ENCODE peak calls at places on chromosome 10, in six cellular contexts. Q is DND-41, C is kidney epithelial cell, O is astrocyte of the spinal cord, X is transverse colon, A is GM23338. J is an unnamed sample.
A peak's percentile ranks its signal among the peaks of the same experiment; 100 is the strongest.

GRCh38 chr10:73589538-73590126 is 1.5 kb downstream of the USP54 start:
- DNase-seq in Q (no peak), C (no peak), O (no peak), X (no peak), A (no peak), J (no peak)

GRCh38 chr10:96416643-96417042 is 57.8 kb upstream of the OPALIN start:
- DNase-seq in Q (no peak), C (no peak), O (peak; percentile 58), X (peak; percentile 36), A (no peak), J (no peak)

GRCh38 chr10:130201043-130201380 is 64.8 kb downstream of the GLRX3 start:
- DNase-seq in Q (no peak), C (no peak), O (no peak), X (no peak), A (no peak), J (no peak)

GRCh38 chr10:22712959-22713852 is 1.2 kb downstream of the PIP4K2A start:
- DNase-seq in Q (peak; percentile 33), C (no peak), O (peak; percentile 22), X (peak; percentile 40), A (peak; percentile 44), J (peak; percentile 46)

GRCh38 chr10:3858051-3858845 is 73.2 kb upstream of the KLF6 start:
- DNase-seq in Q (no peak), C (no peak), O (no peak), X (no peak), A (no peak), J (no peak)

GRCh38 chr10:12214763-12215218 is 18.8 kb downstream of the CDC123 start:
- DNase-seq in Q (peak; percentile 39), C (no peak), O (peak; percentile 62), X (peak; percentile 19), A (peak; percentile 73), J (peak; percentile 58)

GRCh38 chr10:5484205-5484604 is 15.2 kb downstream of the CALML5 start:
- DNase-seq in Q (no peak), C (no peak), O (no peak), X (no peak), A (no peak), J (no peak)

GRCh38 chr10:79176052-79176501 is 107.3 kb downstream of the ZMIZ1 start:
- DNase-seq in Q (no peak), C (no peak), O (peak; percentile 48), X (no peak), A (no peak), J (no peak)

GRCh38 chr10:97279121-97279815 is 13.2 kb downstream of the ARHGAP19 start:
- DNase-seq in Q (no peak), C (no peak), O (no peak), X (peak; percentile 27), A (no peak), J (no peak)

GRCh38 chr10:44369851-44370250 is 15.0 kb downstream of the CXCL12 start:
- DNase-seq in Q (no peak), C (no peak), O (no peak), X (no peak), A (no peak), J (no peak)

GRCh38 chr10:122464158-122464510 is 2.8 kb downstream of the HTRA1 start:
- DNase-seq in Q (no peak), C (no peak), O (no peak), X (no peak), A (no peak), J (no peak)

GRCh38 chr10:104139221-104139620 is 17.2 kb downstream of the SFR1 start:
- DNase-seq in Q (no peak), C (no peak), O (no peak), X (no peak), A (peak; percentile 48), J (peak; percentile 18)

GRCh38 chr10:114087255-114087654 is 43.6 kb downstream of the ADRB1 start:
- DNase-seq in Q (no peak), C (no peak), O (no peak), X (no peak), A (peak; percentile 34), J (no peak)

GRCh38 chr10:103828587-103829186 is 26.7 kb downstream of the SH3PXD2A start:
- DNase-seq in Q (no peak), C (no peak), O (peak; percentile 61), X (no peak), A (no peak), J (no peak)

GRCh38 chr10:103545771-103546281 is 52.3 kb downstream of the NEURL1 start:
- DNase-seq in Q (no peak), C (no peak), O (no peak), X (no peak), A (no peak), J (no peak)

GRCh38 chr10:4650109-4650508 is 175.9 kb upstream of the AKR1E2 start:
- DNase-seq in Q (no peak), C (no peak), O (peak; percentile 82), X (no peak), A (no peak), J (no peak)

GRCh38 chr10:34446046-34446445 is 369.1 kb downstream of the PARD3 start:
- DNase-seq in Q (no peak), C (peak; percentile 7), O (no peak), X (no peak), A (peak; percentile 26), J (no peak)
- H3K4me3 ChIP-seq in Q (no peak overlapping the region), C (no peak overlapping the region), O (no peak overlapping the region), X (no peak overlapping the region), A (no peak overlapping the region), J (no peak overlapping the region)

DNA sequence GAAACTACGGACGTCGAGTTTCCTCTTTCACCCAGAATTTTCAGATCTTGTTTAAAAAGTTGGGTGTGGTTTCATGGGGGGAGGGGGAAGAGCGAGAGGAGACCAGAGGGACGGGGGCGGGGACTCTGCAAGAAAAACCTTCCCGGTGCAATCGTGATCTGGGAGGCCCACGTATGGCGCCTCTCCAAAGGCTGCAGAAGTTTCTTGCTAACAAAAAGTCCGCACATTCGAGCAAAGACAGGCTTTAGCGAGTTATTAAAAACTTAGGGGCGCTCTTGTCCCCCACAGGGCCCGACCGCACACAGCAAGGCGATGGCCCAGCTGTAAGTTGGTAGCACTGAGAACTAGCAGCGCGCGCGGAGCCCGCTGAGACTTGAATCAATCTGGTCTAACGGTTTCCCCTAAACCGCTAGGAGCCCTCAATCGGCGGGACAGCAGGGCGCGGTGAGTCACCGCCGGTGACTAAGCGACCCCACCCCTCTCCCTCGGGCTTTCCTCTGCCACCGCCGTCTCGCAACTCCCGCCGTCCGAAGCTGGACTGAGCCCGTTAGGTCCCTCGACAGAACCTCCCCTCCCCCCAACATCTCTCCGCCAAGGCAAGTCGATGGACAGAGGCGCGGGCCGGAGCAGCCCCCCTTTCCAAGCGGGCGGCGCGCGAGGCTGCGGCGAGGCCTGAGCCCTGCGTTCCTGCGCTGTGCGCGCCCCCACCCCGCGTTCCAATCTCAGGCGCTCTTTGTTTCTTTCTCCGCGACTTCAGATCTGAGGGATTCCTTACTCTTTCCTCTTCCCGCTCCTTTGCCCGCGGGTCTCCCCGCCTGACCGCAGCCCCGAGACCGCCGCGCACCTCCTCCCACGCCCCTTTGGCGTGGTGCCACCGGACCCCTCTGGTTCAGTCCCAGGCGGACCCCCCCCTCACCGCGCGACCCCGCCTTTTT is at the start of gene VIM:
- DNase-seq in Q (peak; percentile 90), C (peak; percentile 83), O (peak; percentile 99), X (peak; percentile 81), A (peak; percentile 92), J (peak; percentile 86)
- TF ChIP-seq CTCF in Q (no peak), C (no peak), O (no peak), X (no peak), A (no peak), J (no peak)

GRCh38 chr10:19956633-19957032 is 140.4 kb downstream of the PLXDC2 start:
- DNase-seq in Q (no peak), C (no peak), O (no peak), X (no peak), A (no peak), J (no peak)

GRCh38 chr10:19958787-19959186 is 142.6 kb downstream of the PLXDC2 start:
- DNase-seq in Q (no peak), C (peak; percentile 34), O (no peak), X (no peak), A (no peak), J (peak; percentile 48)

GRCh38 chr10:19964625-19965024 is 148.4 kb downstream of the PLXDC2 start:
- DNase-seq in Q (no peak), C (no peak), O (no peak), X (no peak), A (peak; percentile 54), J (no peak)

GRCh38 chr10:19966751-19967150 is 150.5 kb downstream of the PLXDC2 start:
- DNase-seq in Q (no peak), C (no peak), O (peak; percentile 45), X (no peak), A (peak; percentile 64), J (no peak)

GRCh38 chr10:19961076-19961811 is 145.0 kb downstream of the PLXDC2 start:
- DNase-seq in Q (no peak), C (no peak), O (no peak), X (no peak), A (no peak), J (no peak)
- H3K4me3 ChIP-seq in Q (no peak overlapping the region), C (no peak overlapping the region), O (no peak overlapping the region), X (no peak overlapping the region), A (no peak overlapping the region), J (no peak overlapping the region)

DNA sequence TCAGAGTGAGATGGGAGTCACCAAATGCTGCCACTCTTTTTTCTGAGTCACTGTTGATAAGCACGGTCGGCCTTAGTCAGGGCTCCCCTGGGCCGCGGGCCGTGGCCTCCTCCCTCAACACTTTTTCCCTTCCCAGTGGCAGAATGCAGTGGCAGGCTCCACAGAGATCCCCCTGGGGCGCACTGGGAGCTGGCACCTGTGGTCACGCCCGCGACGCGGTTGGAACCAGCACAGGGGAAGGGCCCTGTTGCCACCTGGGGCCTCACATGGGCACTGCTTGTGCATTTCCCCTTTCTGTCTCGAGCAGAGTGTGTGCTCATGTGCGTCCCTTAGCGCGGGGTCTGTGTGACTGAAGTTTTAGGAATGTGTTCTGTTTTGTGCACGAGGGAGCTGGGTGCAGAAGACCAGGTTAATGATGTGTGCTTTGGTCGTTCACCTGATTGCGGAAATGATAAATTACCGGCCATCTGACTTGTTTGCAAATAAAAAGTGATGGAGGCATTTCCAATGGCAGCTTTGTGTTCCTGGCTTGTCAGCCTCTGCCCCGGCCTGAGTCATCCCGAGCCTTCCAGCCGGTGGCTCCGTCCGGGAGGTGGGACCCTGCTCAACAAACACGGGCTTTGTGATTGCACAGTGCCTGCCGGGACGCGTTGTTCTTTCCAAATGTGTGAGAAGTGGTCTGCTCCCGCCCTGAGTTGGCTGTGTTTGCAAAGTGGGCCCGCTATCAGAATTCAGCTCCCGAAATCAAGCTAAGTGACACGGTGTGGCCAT is 100.6 kb downstream of the NKX6-2 start:
- DNase-seq in Q (peak; percentile 25), C (peak; percentile 78), O (peak; percentile 65), X (peak; percentile 35), A (no peak), J (no peak)
- TF ChIP-seq CTCF in Q (no peak), C (peak; percentile 15), O (no peak), X (no peak), A (no peak), J (no peak)

J was measured in GM12865.